ENCODE peak calls at places on chromosomes 1 and 21, in four cellular contexts. One of them, this sample, is unnamed.

GRCh38 chr1:228038387-228039005 is 31.7 kb downstream of the WNT3A start:
- DNase-seq in astrocyte: no peak
- DNase-seq in heart right ventricle: no peak
- DNase-seq in fibroblast of lung: no peak
- DNase-seq in this sample: no peak

GRCh38 chr1:10969267-10969970 is 43.0 kb upstream of the TARDBP start:
- DNase-seq in astrocyte: no peak
- DNase-seq in heart right ventricle: no peak
- DNase-seq in fibroblast of lung: no peak
- DNase-seq in this sample: no peak

GRCh38 chr1:156445789-156446263 is 54.7 kb downstream of the MEF2D start:
- DNase-seq in astrocyte: peak; percentile 39
- DNase-seq in heart right ventricle: peak; percentile 82
- DNase-seq in fibroblast of lung: peak; percentile 59
- DNase-seq in this sample: peak; percentile 91

GRCh38 chr1:188170935-188171334 is 1342.2 kb downstream of the PLA2G4A start:
- DNase-seq in astrocyte: no peak
- DNase-seq in heart right ventricle: no peak
- DNase-seq in fibroblast of lung: no peak
- DNase-seq in this sample: no peak

GRCh38 chr1:3504151-3504822 is 49.8 kb downstream of the ARHGEF16 start:
- DNase-seq in astrocyte: peak; percentile 89
- DNase-seq in heart right ventricle: no peak
- DNase-seq in fibroblast of lung: peak; percentile 93
- DNase-seq in this sample: peak; percentile 91

GRCh38 chr1:27598902-27599528 is 4.9 kb downstream of the AHDC1 start:
- DNase-seq in astrocyte: peak; percentile 82
- DNase-seq in heart right ventricle: peak; percentile 65
- DNase-seq in fibroblast of lung: peak; percentile 89
- DNase-seq in this sample: peak; percentile 35

GRCh38 chr1:205199090-205199930 is 12.2 kb downstream of the DSTYK start:
- DNase-seq in astrocyte: no peak
- DNase-seq in heart right ventricle: no peak
- DNase-seq in fibroblast of lung: peak; percentile 21
- DNase-seq in this sample: no peak

GRCh38 chr1:175158133-175158532 is 34.4 kb downstream of the KIAA0040 start:
- DNase-seq in astrocyte: no peak
- DNase-seq in heart right ventricle: no peak
- DNase-seq in fibroblast of lung: no peak
- DNase-seq in this sample: no peak

GRCh38 chr1:24385160-24385939 is 28.2 kb downstream of the STPG1 start:
- DNase-seq in astrocyte: peak; percentile 68
- DNase-seq in heart right ventricle: no peak
- DNase-seq in fibroblast of lung: peak; percentile 79
- DNase-seq in this sample: peak; percentile 79

GRCh38 chr1:37946703-37947360 is at the start of gene INPP5B:
- DNase-seq in astrocyte: peak; percentile 77
- DNase-seq in heart right ventricle: peak; percentile 86
- DNase-seq in fibroblast of lung: peak; percentile 85
- DNase-seq in this sample: no peak

GRCh38 chr1:147786536-147786935 is 26.1 kb upstream of the GJA5 start:
- DNase-seq in astrocyte: peak; percentile 28
- DNase-seq in heart right ventricle: no peak
- DNase-seq in fibroblast of lung: peak; percentile 31
- DNase-seq in this sample: no peak

GRCh38 chr1:108892356-108893140 is 15.8 kb downstream of the GPSM2 start:
- DNase-seq in astrocyte: peak; percentile 28
- DNase-seq in heart right ventricle: no peak
- DNase-seq in fibroblast of lung: peak; percentile 43
- DNase-seq in this sample: no peak

GRCh38 chr1:192489046-192489445 is 86.5 kb upstream of the RGS1 start:
- DNase-seq in astrocyte: peak; percentile 61
- DNase-seq in heart right ventricle: no peak
- DNase-seq in fibroblast of lung: peak; percentile 65
- DNase-seq in this sample: no peak

GRCh38 chr1:192516776-192517297 is 58.7 kb upstream of the RGS1 start:
- DNase-seq in astrocyte: peak; percentile 69
- DNase-seq in heart right ventricle: no peak
- DNase-seq in fibroblast of lung: peak; percentile 68
- DNase-seq in this sample: no peak

GRCh38 chr1:181179980-181180964 is 91.8 kb downstream of the IER5 start:
- DNase-seq in astrocyte: peak; percentile 58
- DNase-seq in heart right ventricle: peak; percentile 58
- DNase-seq in fibroblast of lung: peak; percentile 72
- DNase-seq in this sample: peak; percentile 45

GRCh38 chr1:178502856-178503255 is 6.1 kb upstream of the CLEC20A start:
- DNase-seq in astrocyte: no peak
- DNase-seq in heart right ventricle: no peak
- DNase-seq in fibroblast of lung: no peak
- DNase-seq in this sample: no peak

GRCh38 chr1:225825078-225825477 is 15.2 kb downstream of the EPHX1 start:
- DNase-seq in astrocyte: no peak
- DNase-seq in heart right ventricle: no peak
- DNase-seq in fibroblast of lung: no peak
- DNase-seq in this sample: no peak

GRCh38 chr1:228256626-228257375 is 49.0 kb downstream of the OBSCN start:
- DNase-seq in astrocyte: no peak
- DNase-seq in heart right ventricle: no peak
- DNase-seq in fibroblast of lung: no peak
- DNase-seq in this sample: no peak

GRCh38 chr1:150992626-150993025 is 10.5 kb downstream of the ANXA9 start:
- DNase-seq in astrocyte: no peak
- DNase-seq in heart right ventricle: no peak
- DNase-seq in fibroblast of lung: no peak
- DNase-seq in this sample: no peak

GRCh38 chr1:27618341-27619067 is 14.6 kb upstream of the AHDC1 start:
- DNase-seq in astrocyte: no peak
- DNase-seq in heart right ventricle: no peak
- DNase-seq in fibroblast of lung: no peak
- DNase-seq in this sample: no peak

GRCh38 chr1:100188617-100189016 is 10.6 kb upstream of the LRRC39 start:
- DNase-seq in astrocyte: peak; percentile 96
- DNase-seq in heart right ventricle: no peak
- DNase-seq in fibroblast of lung: peak; percentile 96
- DNase-seq in this sample: peak; percentile 47

GRCh38 chr1:186985889-186986491 is 157.2 kb downstream of the PLA2G4A start:
- DNase-seq in astrocyte: peak; percentile 36
- DNase-seq in heart right ventricle: no peak
- DNase-seq in fibroblast of lung: peak; percentile 53
- DNase-seq in this sample: peak; percentile 80

GRCh38 chr1:207097871-207098324 is 6.1 kb upstream of the C4BPA start:
- DNase-seq in astrocyte: no peak
- DNase-seq in heart right ventricle: no peak
- DNase-seq in fibroblast of lung: no peak
- DNase-seq in this sample: no peak

GRCh38 chr1:184283999-184284398 is 102.8 kb upstream of the C1orf21 start:
- DNase-seq in astrocyte: peak; percentile 71
- DNase-seq in heart right ventricle: no peak
- DNase-seq in fibroblast of lung: peak; percentile 77
- DNase-seq in this sample: peak; percentile 60

GRCh38 chr1:33140153-33141149 is 41.4 kb downstream of the TRIM62 start:
- DNase-seq in astrocyte: no peak
- DNase-seq in heart right ventricle: no peak
- DNase-seq in fibroblast of lung: peak; percentile 39
- DNase-seq in this sample: peak; percentile 25

GRCh38 chr1:202160377-202160940 is at the start of gene PTPN7:
- DNase-seq in astrocyte: no peak
- DNase-seq in heart right ventricle: no peak
- DNase-seq in fibroblast of lung: no peak
- DNase-seq in this sample: no peak

GRCh38 chr21:22575165-22575584 is 1577.0 kb downstream of the NCAM2 start:
- DNase-seq in astrocyte: no peak
- DNase-seq in heart right ventricle: no peak
- DNase-seq in fibroblast of lung: no peak
- DNase-seq in this sample: peak; percentile 41

GRCh38 chr1:36735939-36736730 is 253.4 kb upstream of the CSF3R start:
- DNase-seq in astrocyte: no peak
- DNase-seq in heart right ventricle: no peak
- DNase-seq in fibroblast of lung: no peak
- DNase-seq in this sample: no peak

GRCh38 chr1:215166886-215167285 is 84.3 kb downstream of the KCNK2 start:
- DNase-seq in astrocyte: peak; percentile 42
- DNase-seq in heart right ventricle: no peak
- DNase-seq in fibroblast of lung: peak; percentile 55
- DNase-seq in this sample: no peak

GRCh38 chr1:41365772-41366427 is 4.7 kb downstream of the FOXO6 start:
- DNase-seq in astrocyte: no peak
- DNase-seq in heart right ventricle: no peak
- DNase-seq in fibroblast of lung: no peak
- DNase-seq in this sample: no peak

GRCh38 chr1:182192215-182192614 is 130.7 kb upstream of the ZNF648 start:
- DNase-seq in astrocyte: no peak
- DNase-seq in heart right ventricle: no peak
- DNase-seq in fibroblast of lung: no peak
- DNase-seq in this sample: no peak

GRCh38 chr1:182279724-182280506 is 111.7 kb downstream of the GLUL start:
- DNase-seq in astrocyte: no peak
- DNase-seq in heart right ventricle: no peak
- DNase-seq in fibroblast of lung: no peak
- DNase-seq in this sample: no peak

GRCh38 chr1:226691257-226691656 is 47.8 kb downstream of the ITPKB start:
- DNase-seq in astrocyte: no peak
- DNase-seq in heart right ventricle: no peak
- DNase-seq in fibroblast of lung: no peak
- DNase-seq in this sample: no peak

GRCh38 chr1:234479866-234480265 is 887 bp upstream of the TARBP1 start:
- DNase-seq in astrocyte: no peak
- DNase-seq in heart right ventricle: no peak
- DNase-seq in fibroblast of lung: no peak
- DNase-seq in this sample: no peak

GRCh38 chr1:114428083-114428754 is 82.8 kb downstream of the TRIM33 start:
- DNase-seq in astrocyte: no peak
- DNase-seq in heart right ventricle: no peak
- DNase-seq in fibroblast of lung: no peak
- DNase-seq in this sample: peak; percentile 19
- TF ChIP-seq CTCF in astrocyte: peak; percentile 33
- TF ChIP-seq CTCF in heart right ventricle: peak; percentile 61
- TF ChIP-seq CTCF in fibroblast of lung: peak; percentile 32
- TF ChIP-seq CTCF in this sample: peak; percentile 39

GRCh38 chr1:212477014-212477679 is 44.4 kb downstream of the NENF start:
- DNase-seq in astrocyte: peak; percentile 57
- DNase-seq in heart right ventricle: peak; percentile 70
- DNase-seq in fibroblast of lung: peak; percentile 71
- DNase-seq in this sample: peak; percentile 96
- TF ChIP-seq CTCF in astrocyte: peak; percentile 94
- TF ChIP-seq CTCF in heart right ventricle: peak; percentile 96
- TF ChIP-seq CTCF in fibroblast of lung: peak; percentile 86
- TF ChIP-seq CTCF in this sample: peak; percentile 99

GRCh38 chr1:171196351-171196750 is 11.3 kb downstream of the FMO2 start:
- DNase-seq in astrocyte: no peak
- DNase-seq in heart right ventricle: no peak
- DNase-seq in fibroblast of lung: no peak
- DNase-seq in this sample: no peak
- TF ChIP-seq CTCF in astrocyte: no peak
- TF ChIP-seq CTCF in heart right ventricle: no peak
- TF ChIP-seq CTCF in fibroblast of lung: no peak
- TF ChIP-seq CTCF in this sample: no peak

GRCh38 chr1:46556822-46557221 is 5.4 kb upstream of the KNCN start:
- DNase-seq in astrocyte: peak; percentile 47
- DNase-seq in heart right ventricle: no peak
- DNase-seq in fibroblast of lung: peak; percentile 65
- DNase-seq in this sample: peak; percentile 38
- TF ChIP-seq CTCF in astrocyte: no peak
- TF ChIP-seq CTCF in heart right ventricle: no peak
- TF ChIP-seq CTCF in fibroblast of lung: no peak
- TF ChIP-seq CTCF in this sample: no peak

GRCh38 chr21:39088831-39089380 is 94.3 kb downstream of the PSMG1 start:
- DNase-seq in astrocyte: peak; percentile 69
- DNase-seq in heart right ventricle: no peak
- DNase-seq in fibroblast of lung: peak; percentile 76
- DNase-seq in this sample: peak; percentile 72
- TF ChIP-seq CTCF in astrocyte: no peak
- TF ChIP-seq CTCF in heart right ventricle: peak; percentile 43
- TF ChIP-seq CTCF in fibroblast of lung: no peak
- TF ChIP-seq CTCF in this sample: no peak

GRCh38 chr1:110460253-110461220 is 9.6 kb downstream of the PROK1 start:
- DNase-seq in astrocyte: peak; percentile 39
- DNase-seq in heart right ventricle: peak; percentile 45
- DNase-seq in fibroblast of lung: peak; percentile 58
- DNase-seq in this sample: peak; percentile 86
- TF ChIP-seq CTCF in astrocyte: peak; percentile 98
- TF ChIP-seq CTCF in heart right ventricle: peak; percentile 98
- TF ChIP-seq CTCF in fibroblast of lung: peak; percentile 99
- TF ChIP-seq CTCF in this sample: peak; percentile 97

DNA sequence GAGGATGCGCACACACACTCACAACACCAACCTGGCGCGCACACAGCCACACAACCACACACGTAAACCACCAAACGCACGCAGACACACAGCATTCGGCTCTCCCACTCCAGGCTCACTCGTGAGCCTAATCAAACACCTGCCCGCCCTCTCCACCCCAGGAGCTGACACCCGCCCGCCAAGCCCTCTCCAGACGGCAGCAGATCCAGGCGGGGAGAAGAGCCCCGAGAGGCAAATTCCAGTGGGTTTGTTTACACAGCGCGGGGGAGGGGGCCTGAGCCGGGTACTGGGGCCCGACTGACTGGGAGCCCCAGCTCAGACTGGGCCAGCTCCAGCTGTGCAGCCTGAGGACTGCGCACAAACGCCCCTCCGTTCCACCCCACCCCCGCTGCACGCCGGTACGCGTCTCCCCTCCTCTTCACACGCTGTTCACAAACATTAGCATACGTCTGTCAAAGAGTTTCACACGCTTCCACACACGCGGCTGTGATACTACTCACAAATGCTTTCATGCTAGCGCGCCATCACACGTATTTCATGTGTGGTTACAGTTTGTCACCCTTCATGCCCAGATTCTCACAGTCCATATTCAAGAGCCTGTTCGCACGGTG is 1.1 kb upstream of the EFNA1 start:
- DNase-seq in astrocyte: peak; percentile 35
- DNase-seq in heart right ventricle: peak; percentile 29
- DNase-seq in fibroblast of lung: peak; percentile 45
- DNase-seq in this sample: peak; percentile 75
- TF ChIP-seq CTCF in astrocyte: no peak
- TF ChIP-seq CTCF in heart right ventricle: peak; percentile 29
- TF ChIP-seq CTCF in fibroblast of lung: no peak
- TF ChIP-seq CTCF in this sample: no peak